ENCODE peak calls at places on chromosomes 12 and 14, in five cellular contexts. A is transverse colon, D is uterus, E is A549, Q is HCT116. H is an unnamed sample.

GRCh38 chr12:103839893-103840292 is 1.1 kb downstream of the NT5DC3 start:
- DNase-seq in A (no peak), E (no peak), D (no peak), Q (no peak), H (no peak)

GRCh38 chr14:70972107-70972976 is 65.1 kb downstream of the PCNX1 start:
- DNase-seq in D (peak), A (peak), Q (peak), E (peak), H (peak)

GRCh38 chr14:105891631-105892452 is 365.5 kb downstream of the TMEM121 start:
- DNase-seq in Q (no peak), E (no peak), D (peak), A (peak), H (peak)

GRCh38 chr14:93133476-93133875 is 17.8 kb upstream of the ITPK1 start:
- DNase-seq in D (peak), A (no peak), E (no peak), Q (no peak), H (peak)

GRCh38 chr12:32906407-32907165 is 10.0 kb upstream of the PKP2 start:
- DNase-seq in Q (no peak), A (peak), E (no peak), D (no peak), H (peak)

GRCh38 chr12:87866602-87867292 is 162.5 kb downstream of the C12orf50 start:
- DNase-seq in A (no peak), E (no peak), Q (peak), D (no peak), H (no peak)

GRCh38 chr14:105248368-105249174 is at the start of gene BTBD6:
- DNase-seq in A (peak), E (peak), D (peak), Q (peak), H (peak)

GRCh38 chr12:80485222-80485987 is 41.4 kb downstream of the PTPRQ start:
- DNase-seq in Q (no peak), D (no peak), E (no peak), A (no peak), H (no peak)

GRCh38 chr12:58202933-58203713 is 261.8 kb downstream of the ATP23 start:
- DNase-seq in A (no peak), Q (no peak), E (no peak), D (no peak), H (no peak)

GRCh38 chr12:105921872-105922669 is 216.7 kb downstream of the NUAK1 start:
- DNase-seq in Q (no peak), E (no peak), D (no peak), A (no peak), H (no peak)

GRCh38 chr12:88578821-88579518 is 1.3 kb downstream of the KITLG start:
- DNase-seq in E (peak), Q (no peak), D (no peak), A (peak), H (peak)

GRCh38 chr14:64891173-64891838 is 11.6 kb upstream of the SPTB start:
- DNase-seq in Q (no peak), E (no peak), A (no peak), D (no peak), H (no peak)

GRCh38 chr12:57046947-57047890 is 2.7 kb downstream of the MYO1A start:
- DNase-seq in E (no peak), A (no peak), Q (no peak), D (no peak), H (no peak)

GRCh38 chr12:123106640-123107359 is 44.1 kb downstream of the PITPNM2 start:
- DNase-seq in A (peak), D (no peak), E (no peak), Q (no peak), H (peak)

GRCh38 chr12:51430196-51430895 is 5.7 kb downstream of the SLC4A8 start:
- DNase-seq in A (no peak), Q (no peak), E (no peak), D (no peak), H (no peak)

GRCh38 chr12:47725893-47726292 is 603 bp upstream of the ENDOU start:
- DNase-seq in A (no peak), E (no peak), D (no peak), Q (no peak), H (no peak)

GRCh38 chr12:104742551-104742961 is 215.5 kb downstream of the SLC41A2 start:
- DNase-seq in D (no peak), E (no peak), Q (no peak), A (no peak), H (no peak)

GRCh38 chr14:25086081-25086480 is 36.1 kb upstream of the STXBP6 start:
- DNase-seq in E (no peak), Q (no peak), D (no peak), A (no peak), H (no peak)

GRCh38 chr12:124022161-124022560 is 49.1 kb downstream of the ZNF664 start:
- DNase-seq in A (no peak), Q (no peak), E (no peak), D (no peak), H (no peak)

GRCh38 chr12:90969851-90970250 is 14.9 kb upstream of the CCER1 start:
- DNase-seq in Q (no peak), D (no peak), A (no peak), E (no peak), H (no peak)

GRCh38 chr14:105136401-105137322 is 31.9 kb downstream of the JAG2 start:
- DNase-seq in A (no peak), D (no peak), Q (no peak), E (no peak), H (no peak)

GRCh38 chr14:39946796-39947195 is 514.6 kb upstream of the FBXO33 start:
- DNase-seq in Q (no peak), D (no peak), E (no peak), A (no peak), H (no peak)

GRCh38 chr12:103241184-103241583 is 254.6 kb downstream of the C12orf42 start:
- DNase-seq in A (no peak), Q (no peak), D (no peak), E (no peak), H (no peak)

GRCh38 chr14:65177551-65177950 is 75.2 kb upstream of the MAX start:
- DNase-seq in A (no peak), Q (no peak), E (no peak), D (no peak), H (no peak)

GRCh38 chr12:29032431-29032830 is 116.6 kb upstream of the FAR2 start:
- DNase-seq in E (no peak), Q (no peak), A (no peak), D (no peak), H (no peak)

GRCh38 chr14:102540310-102541028 is 30.9 kb upstream of the ANKRD9 start:
- DNase-seq in E (no peak), A (no peak), Q (no peak), D (no peak), H (no peak)

GRCh38 chr12:113049976-113050742 is 6.4 kb upstream of the DTX1 start:
- DNase-seq in A (peak), E (peak), Q (peak), D (no peak), H (no peak)

GRCh38 chr14:56002316-56002715 is 115.9 kb upstream of the PELI2 start:
- DNase-seq in A (no peak), E (no peak), D (no peak), Q (no peak), H (no peak)

GRCh38 chr12:18320036-18320617 is 58.8 kb downstream of the PIK3C2G start:
- DNase-seq in E (peak), D (no peak), A (no peak), Q (peak), H (no peak)

GRCh38 chr12:111438501-111438900 is 32.8 kb downstream of the SH2B3 start:
- DNase-seq in Q (no peak), A (peak), D (no peak), E (no peak), H (no peak)

GRCh38 chr12:124551268-124552144 is 15.9 kb downstream of the NCOR2 start:
- DNase-seq in A (peak), D (no peak), E (no peak), Q (no peak), H (no peak)

GRCh38 chr12:43835656-43836454 is at the start of gene TMEM117:
- DNase-seq in E (peak), D (peak), Q (no peak), A (peak), H (peak)

GRCh38 chr12:28568083-28568482 is 377.8 kb downstream of the CCDC91 start:
- DNase-seq in Q (no peak), A (peak), D (peak), E (peak), H (no peak)

GRCh38 chr12:127343941-127344340 is 923.0 kb upstream of the TMEM132C start:
- DNase-seq in Q (no peak), A (no peak), D (no peak), E (no peak), H (no peak)

GRCh38 chr12:2613674-2614073 is 181.1 kb upstream of the FKBP4 start:
- DNase-seq in A (no peak), E (peak), Q (peak), D (peak), H (no peak)

GRCh38 chr12:122336015-122336946 is 70.0 kb upstream of the VPS33A start:
- DNase-seq in A (peak), Q (peak), E (peak), D (no peak), H (peak)

GRCh38 chr14:96135285-96135684 is 69.4 kb upstream of the BDKRB2 start:
- DNase-seq in E (no peak), Q (no peak), A (no peak), D (peak), H (no peak)

GRCh38 chr12:118166946-118167345 is 31.0 kb downstream of the PEBP1 start:
- DNase-seq in E (no peak), Q (no peak), D (no peak), A (no peak), H (no peak)

GRCh38 chr12:55816876-55817351 is 610 bp downstream of the SARNP start:
- DNase-seq in A (no peak), D (no peak), Q (no peak), E (peak), H (no peak)

GRCh38 chr12:55815473-55815872 is 2.1 kb downstream of the SARNP start:
- DNase-seq in D (no peak), A (no peak), Q (no peak), E (no peak), H (no peak)

GRCh38 chr12:55818140-55818728 is 393 bp downstream of the ORMDL2 start:
- DNase-seq in E (no peak), D (no peak), A (no peak), Q (no peak), H (no peak)

GRCh38 chr12:55818886-55819285 is 1.0 kb downstream of the ORMDL2 start:
- DNase-seq in Q (no peak), D (no peak), A (no peak), E (no peak), H (no peak)

DNA sequence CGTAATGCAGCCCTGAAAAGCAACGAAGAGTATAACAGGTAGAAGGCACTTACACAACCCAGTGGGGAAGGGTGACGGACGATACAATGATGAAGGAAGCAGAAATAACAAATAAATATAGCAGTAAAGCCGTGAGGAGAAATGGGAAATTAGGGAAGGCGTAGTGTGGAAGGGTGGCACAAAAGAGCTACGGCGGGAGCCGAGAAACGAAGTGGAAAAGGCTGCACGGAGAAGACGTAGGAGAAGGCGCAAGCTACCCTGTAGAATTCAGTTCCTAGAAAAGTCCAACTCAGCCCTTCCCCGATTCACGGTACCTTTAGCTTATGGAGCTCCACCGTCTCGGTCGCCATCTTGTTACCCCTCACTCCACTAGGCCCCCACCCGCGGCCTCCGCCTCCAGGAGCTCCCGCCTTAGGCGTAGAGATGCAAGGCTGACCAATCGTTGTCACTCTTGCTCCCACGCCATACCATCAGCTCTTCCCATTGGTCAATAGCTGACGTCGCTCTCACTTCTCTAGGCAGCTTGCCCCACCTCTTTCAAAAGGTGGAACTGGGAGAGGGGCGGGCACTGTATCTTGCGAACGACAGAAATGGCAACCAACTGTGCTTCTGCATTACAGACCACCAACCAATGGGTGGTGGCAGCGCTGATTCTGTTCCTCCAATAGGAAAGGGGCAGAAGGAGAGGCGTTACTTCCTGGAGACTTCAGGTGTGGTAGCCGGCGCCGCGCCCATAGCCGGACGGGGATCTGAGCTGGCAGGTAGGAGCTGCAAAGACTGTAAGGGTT is at the start of the genes ORMDL2 and SARNP:
- DNase-seq in D (peak), E (peak), Q (peak), A (peak), H (peak)
- H3K4me3 ChIP-seq in D (peak), E (peak), Q (peak), A (peak), H (peak)

DNA sequence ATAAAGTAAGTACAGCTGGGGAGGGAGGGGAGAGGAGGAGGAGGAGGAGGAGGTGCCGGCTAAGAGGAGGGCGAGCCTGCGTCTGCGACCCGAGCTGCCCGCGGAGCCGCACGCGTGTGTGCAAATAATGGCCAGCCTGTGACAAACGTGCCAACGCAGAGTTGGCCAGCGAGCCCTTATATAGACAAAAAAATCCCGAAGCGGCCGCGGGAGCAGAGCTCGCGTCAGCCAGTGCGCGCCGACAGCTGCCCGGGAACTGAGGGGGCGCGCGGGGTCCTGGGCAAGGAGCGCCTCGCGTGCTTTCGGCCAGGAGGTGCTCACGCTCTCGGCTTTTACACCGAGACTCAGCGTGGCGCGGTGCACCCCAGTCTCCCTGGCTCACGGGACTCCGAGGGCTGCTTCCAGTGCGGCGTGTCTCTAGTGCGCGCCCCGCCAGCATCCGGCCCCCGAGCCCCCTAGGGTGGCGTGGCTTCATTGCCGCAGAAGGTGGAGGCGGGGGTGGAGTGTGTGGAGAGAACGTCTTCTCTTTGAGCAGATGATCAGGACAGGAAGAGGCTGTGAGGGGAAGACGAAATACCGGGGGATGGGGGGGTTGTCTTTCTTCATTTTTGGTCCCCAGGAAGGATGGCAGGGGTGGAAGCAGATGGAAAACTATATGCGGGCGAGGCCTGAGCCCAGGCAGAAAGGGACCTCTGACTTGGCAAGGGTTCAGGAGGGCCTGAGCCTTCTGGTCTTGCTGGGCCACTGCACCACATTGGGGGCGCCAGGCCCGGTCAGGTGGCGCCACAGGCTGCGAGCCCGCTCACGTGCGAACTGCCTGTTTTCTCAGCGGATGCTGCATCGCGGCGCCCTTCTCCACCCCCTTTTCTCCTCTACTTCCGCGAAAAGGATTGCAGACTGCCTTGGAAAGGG is 659 bp downstream of the SLC16A7 start:
- DNase-seq in A (peak), D (peak), E (peak), Q (peak), H (peak)
- TF ChIP-seq POLR2A in A (peak), D (peak), E (no peak), Q (no peak), H (peak)

GRCh38 chr14:61563162-61563511 is 132.2 kb upstream of the HIF1A start:
- DNase-seq in E (no peak), Q (no peak), A (no peak), D (no peak), H (no peak)
- H3K27ac ChIP-seq in E (peak), Q (peak), A (peak), D (no peak), H (no peak)

GRCh38 chr14:57389646-57390036 is 745 bp upstream of the NAA30 start:
- DNase-seq in E (no peak), Q (no peak), A (peak), D (no peak), H (peak)

GRCh38 chr14:57391609-57392195 is 1.3 kb downstream of the NAA30 start:
- DNase-seq in E (no peak), D (no peak), A (no peak), Q (no peak), H (no peak)

GRCh38 chr14:57390037-57390805 is at the start of gene NAA30:
- DNase-seq in A (peak), Q (peak), D (peak), E (peak), H (peak)

GRCh38 chr14:57390806-57391562 is 598 bp downstream of the NAA30 start:
- DNase-seq in Q (no peak), E (peak), D (no peak), A (peak), H (peak)

DNA sequence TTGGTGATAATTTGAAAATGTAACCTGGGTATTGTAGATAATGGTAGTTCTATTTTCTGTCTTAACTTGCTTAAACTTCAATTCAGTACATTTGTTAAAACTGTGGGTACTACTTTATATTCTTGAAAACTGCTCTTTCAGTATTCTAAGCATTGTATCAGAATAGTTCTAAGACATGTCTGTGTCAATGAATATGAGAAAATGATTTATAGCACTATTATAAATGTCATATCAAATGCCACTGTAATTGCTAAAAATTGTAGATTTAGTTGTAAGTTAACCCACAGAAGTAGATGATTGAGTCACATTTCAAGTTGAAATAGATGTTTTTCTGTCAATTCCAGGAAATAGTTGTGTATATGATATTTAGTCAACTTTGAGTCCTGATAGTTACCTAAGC is 2.4 kb downstream of the NAA30 start:
- DNase-seq in D (no peak), Q (no peak), E (no peak), A (no peak), H (no peak)
- H3K4me3 ChIP-seq in D (no peak), Q (no peak), E (no peak), A (no peak), H (no peak)

DNA sequence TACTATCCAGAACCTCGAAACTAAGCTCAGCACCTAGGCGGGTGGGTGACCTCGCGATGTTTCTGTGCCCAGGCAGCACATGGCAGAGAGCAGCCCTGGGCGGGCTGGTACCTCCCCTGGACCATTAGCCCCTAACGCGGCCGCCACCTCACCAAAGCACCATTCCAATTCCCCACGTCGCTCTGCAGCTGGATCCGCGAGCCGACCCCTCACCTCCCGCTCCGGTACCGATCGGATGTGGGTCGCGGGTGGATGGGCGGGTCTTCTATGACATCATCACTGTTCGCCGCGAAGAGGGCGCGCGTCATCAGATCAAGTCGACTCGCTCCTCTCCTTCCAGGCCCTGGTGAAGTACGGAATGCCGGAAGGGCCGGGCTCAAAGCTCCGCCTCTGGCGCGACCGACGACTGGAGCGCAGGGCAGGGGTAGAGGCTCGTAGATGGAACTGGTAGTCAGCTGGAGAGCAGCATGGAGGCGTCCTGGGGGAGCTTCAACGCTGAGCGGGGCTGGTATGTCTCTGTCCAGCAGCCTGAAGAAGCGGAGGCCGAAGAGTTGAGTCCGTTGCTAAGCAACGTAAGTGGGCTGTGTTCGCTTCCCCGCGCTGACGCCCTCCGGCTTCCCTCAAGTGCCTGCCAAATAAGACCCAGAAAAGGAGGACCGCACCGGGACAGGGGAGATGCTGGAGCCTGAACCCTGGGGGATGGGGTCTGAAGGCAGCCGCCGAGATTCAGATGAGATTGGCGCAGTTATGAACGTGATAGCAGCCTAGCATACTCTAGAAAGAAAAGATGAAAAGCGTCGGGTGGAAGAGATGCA is at the start of the genes SLC38A6 and TRMT5:
- DNase-seq in E (peak), A (peak), D (peak), Q (peak), H (peak)
- TF ChIP-seq POLR2A in E (peak), A (peak), D (peak), Q (peak), H (peak)

DNA sequence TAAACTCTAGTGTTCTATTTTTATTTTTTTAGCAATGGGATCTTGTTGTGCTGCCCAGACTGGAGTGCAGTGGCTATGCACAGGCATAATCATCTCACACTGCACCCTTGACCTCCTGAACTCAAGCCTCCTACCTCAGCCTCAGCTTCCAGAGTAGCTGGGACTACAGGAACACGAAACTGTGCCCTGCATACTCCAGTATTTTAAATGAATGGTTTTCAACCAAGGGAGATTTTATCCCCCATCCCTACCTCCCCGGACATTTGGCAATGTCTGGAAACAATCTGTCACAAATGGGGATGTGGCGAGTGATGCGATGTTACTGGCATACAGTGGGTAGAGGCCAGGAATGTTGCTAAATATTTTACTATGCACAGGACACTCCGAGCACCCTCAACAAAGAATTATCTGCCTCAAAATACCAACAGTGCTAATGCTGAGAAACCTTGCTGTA is 2.1 kb downstream of the CBX5 start:
- DNase-seq in Q (no peak), D (no peak), A (no peak), E (no peak), H (no peak)
- H3K27ac ChIP-seq in Q (peak), D (peak), A (peak), E (peak), H (no peak)

GRCh38 chr12:100503228-100503628 is 29.6 kb downstream of the NR1H4 start:
- DNase-seq in D (no peak), Q (no peak), A (no peak), E (no peak), H (no peak)
- H3K4me3 ChIP-seq in D (no peak), Q (no peak), A (no peak), E (no peak), H (peak)